ENCODE peak calls at places on chromosomes 4 and X, in five cellular contexts. Q is fibroblast of the aortic adventitia; R is stimulated activated CD8-positive, alpha-beta memory T cell treated with anti-CD3 and anti-CD28 coated beads, Interleukin-7, amount 100 ng/mL, for 48 hours; G is non-pigmented ciliary epithelial cell; K is cerebellar cortex. H is an unnamed sample.

GRCh38 chrX:45110494-45110893 is 90.2 kb downstream of the DIPK2B start:
- DNase-seq in Q (no peak), R (no peak), G (no peak), K (no peak), H (no peak)

GRCh38 chrX:101462892-101463291 is 22.4 kb upstream of the ARMCX4 start:
- DNase-seq in Q (peak), R (no peak), G (no peak), K (peak), H (peak)

GRCh38 chrX:109399831-109400230 is 82.1 kb downstream of the GUCY2F start:
- DNase-seq in Q (no peak), R (no peak), G (no peak), K (no peak), H (no peak)

GRCh38 chr4:169238445-169238844 is 32.3 kb downstream of the SH3RF1 start:
- DNase-seq in Q (peak), R (no peak), G (no peak), K (peak), H (no peak)

GRCh38 chr4:168188754-168189153 is 96.4 kb downstream of the ANXA10 start:
- DNase-seq in Q (no peak), R (no peak), G (no peak), K (no peak), H (no peak)

GRCh38 chr4:108031427-108032083 is 41.9 kb downstream of the HADH start:
- DNase-seq in Q (no peak), R (no peak), G (no peak), K (no peak), H (no peak)

GRCh38 chrX:50770702-50771101 is 43.3 kb downstream of the SHROOM4 start:
- DNase-seq in Q (no peak), R (no peak), G (no peak), K (no peak), H (no peak)

GRCh38 chrX:122626871-122627270 is 557.2 kb upstream of the GRIA3 start:
- DNase-seq in Q (no peak), R (no peak), G (no peak), K (no peak), H (no peak)

GRCh38 chr4:78756721-78757120 is 19.4 kb upstream of the BMP2K start:
- DNase-seq in Q (no peak), R (no peak), G (no peak), K (no peak), H (no peak)

H was measured in AG08396.